ENCODE peak calls at places on chromosomes 13 and 19, in ten cellular contexts. X, Z, E, U, Y, A, D, Q, C and G are unnamed samples.

GRCh38 chr13:41694902-41695301 is 237.6 kb downstream of the RGCC start:
- DNase-seq in X (peak), Z (peak), E (peak), U (peak), Y (peak), A (peak), D (peak), Q (peak), C (no peak), G (peak)

GRCh38 chr13:90689111-90689510 is 658.4 kb upstream of the MIR17HG start:
- DNase-seq in X (no peak), Z (no peak), E (no peak), U (no peak), Y (no peak), A (no peak), D (no peak), Q (no peak), C (no peak), G (no peak)

GRCh38 chr13:102333320-102334181 is 68.3 kb downstream of the FGF14 start:
- DNase-seq in X (no peak), Z (no peak), E (no peak), U (no peak), Y (no peak), A (peak), D (no peak), Q (no peak), C (no peak), G (no peak)

GRCh38 chr19:58476498-58477015 is 405 bp downstream of the ZNF446 start:
- DNase-seq in X (no peak), Z (no peak), E (peak), U (no peak), Y (no peak), A (peak), D (peak), Q (no peak), C (peak), G (no peak)

GRCh38 chr19:32642771-32643170 is 32.2 kb downstream of the ANKRD27 start:
- DNase-seq in X (no peak), Z (no peak), E (no peak), U (no peak), Y (no peak), A (no peak), D (no peak), Q (no peak), C (no peak), G (no peak)

GRCh38 chr13:95624020-95624419 is 20.5 kb downstream of the DZIP1 start:
- DNase-seq in X (no peak), Z (peak), E (peak), U (no peak), Y (no peak), A (peak), D (peak), Q (peak), C (no peak), G (no peak)

GRCh38 chr13:24684600-24684998 is 4.4 kb downstream of the ATP12A start:
- DNase-seq in X (no peak), Z (peak), E (no peak), U (no peak), Y (no peak), A (peak), D (no peak), Q (no peak), C (peak), G (no peak)

GRCh38 chr13:99956473-99957349 is 14.9 kb downstream of the ZIC5 start:
- DNase-seq in X (no peak), Z (no peak), E (no peak), U (no peak), Y (no peak), A (no peak), D (peak), Q (no peak), C (no peak), G (no peak)

GRCh38 chr13:76667551-76667950 is 218.7 kb downstream of the KCTD12 start:
- DNase-seq in X (no peak), Z (peak), E (peak), U (no peak), Y (no peak), A (peak), D (no peak), Q (no peak), C (no peak), G (peak)

GRCh38 chr19:2592824-2593223 is 109.7 kb downstream of the GNG7 start:
- DNase-seq in X (no peak), Z (no peak), E (no peak), U (no peak), Y (no peak), A (no peak), D (no peak), Q (no peak), C (no peak), G (no peak)

GRCh38 chr13:40330950-40331349 is 335.5 kb downstream of the FOXO1 start:
- DNase-seq in X (no peak), Z (peak), E (no peak), U (no peak), Y (no peak), A (no peak), D (no peak), Q (no peak), C (no peak), G (no peak)

GRCh38 chr19:18464646-18465045 is 26.7 kb upstream of the ISYNA1 start:
- DNase-seq in X (no peak), Z (no peak), E (peak), U (peak), Y (peak), A (peak), D (no peak), Q (no peak), C (peak), G (peak)

GRCh38 chr13:101297794-101298193 is 118.5 kb downstream of the NALCN start:
- DNase-seq in X (no peak), Z (no peak), E (no peak), U (no peak), Y (no peak), A (no peak), D (no peak), Q (no peak), C (no peak), G (no peak)

GRCh38 chr13:77312311-77312710 is 14.6 kb downstream of the MYCBP2 start:
- DNase-seq in X (no peak), Z (no peak), E (no peak), U (no peak), Y (no peak), A (no peak), D (no peak), Q (no peak), C (no peak), G (no peak)

GRCh38 chr19:47699360-47699917 is 13.8 kb upstream of the EHD2 start:
- DNase-seq in X (no peak), Z (no peak), E (no peak), U (peak), Y (peak), A (peak), D (peak), Q (no peak), C (no peak), G (no peak)

GRCh38 chr19:10270180-10270615 is 722 bp upstream of the ICAM1 start:
- DNase-seq in X (no peak), Z (no peak), E (no peak), U (peak), Y (no peak), A (no peak), D (no peak), Q (no peak), C (no peak), G (no peak)

GRCh38 chr19:54502518-54503048 is at the start of gene LAIR2:
- DNase-seq in X (no peak), Z (no peak), E (no peak), U (no peak), Y (no peak), A (no peak), D (no peak), Q (no peak), C (no peak), G (no peak)

GRCh38 chr13:95492044-95492801 is 60.3 kb upstream of the CLDN10 start:
- DNase-seq in X (no peak), Z (peak), E (no peak), U (no peak), Y (no peak), A (no peak), D (no peak), Q (no peak), C (no peak), G (no peak)

GRCh38 chr13:44142911-44143665 is 230.5 kb upstream of the SERP2 start:
- DNase-seq in X (no peak), Z (peak), E (peak), U (no peak), Y (no peak), A (peak), D (no peak), Q (peak), C (no peak), G (no peak)

GRCh38 chr19:660793-661426 is 2.1 kb downstream of the RNF126 start:
- DNase-seq in X (no peak), Z (no peak), E (no peak), U (no peak), Y (peak), A (no peak), D (no peak), Q (no peak), C (no peak), G (no peak)

GRCh38 chr13:77859450-77859849 is 59.2 kb downstream of the EDNRB start:
- DNase-seq in X (no peak), Z (no peak), E (peak), U (peak), Y (no peak), A (peak), D (no peak), Q (no peak), C (no peak), G (peak)

GRCh38 chr19:55642153-55643002 is 1.1 kb upstream of the ZNF581 start:
- DNase-seq in X (no peak), Z (no peak), E (peak), U (no peak), Y (peak), A (no peak), D (peak), Q (no peak), C (no peak), G (no peak)

GRCh38 chr13:68190826-68191225 is 960.7 kb upstream of the PCDH9 start:
- DNase-seq in X (no peak), Z (peak), E (peak), U (no peak), Y (no peak), A (peak), D (no peak), Q (peak), C (no peak), G (no peak)

GRCh38 chr13:106100261-106100919 is 435.1 kb downstream of the EFNB2 start:
- DNase-seq in X (no peak), Z (no peak), E (no peak), U (no peak), Y (no peak), A (no peak), D (peak), Q (peak), C (no peak), G (no peak)

GRCh38 chr13:30865131-30866009 is 40.7 kb upstream of the MEDAG start:
- DNase-seq in X (peak), Z (peak), E (peak), U (peak), Y (peak), A (peak), D (peak), Q (peak), C (peak), G (peak)

GRCh38 chr19:55482967-55483671 is 1.9 kb upstream of the NAT14 start:
- DNase-seq in X (no peak), Z (no peak), E (no peak), U (no peak), Y (peak), A (no peak), D (no peak), Q (no peak), C (no peak), G (no peak)

GRCh38 chr13:98998831-98999634 is 21.2 kb upstream of the DOCK9 start:
- DNase-seq in X (no peak), Z (no peak), E (peak), U (peak), Y (no peak), A (peak), D (no peak), Q (no peak), C (no peak), G (no peak)

GRCh38 chr19:3760871-3761361 is 576 bp downstream of the APBA3 start:
- DNase-seq in X (no peak), Z (no peak), E (peak), U (no peak), Y (no peak), A (peak), D (no peak), Q (no peak), C (no peak), G (no peak)

GRCh38 chr13:60431108-60431700 is 34.2 kb downstream of the TDRD3 start:
- DNase-seq in X (peak), Z (peak), E (peak), U (no peak), Y (no peak), A (peak), D (peak), Q (peak), C (no peak), G (peak)

GRCh38 chr13:44259045-44260042 is 114.3 kb upstream of the SERP2 start:
- DNase-seq in X (no peak), Z (peak), E (peak), U (no peak), Y (no peak), A (peak), D (no peak), Q (no peak), C (no peak), G (no peak)

GRCh38 chr13:24066405-24067292 is 93.9 kb upstream of the SPATA13 start:
- DNase-seq in X (no peak), Z (no peak), E (no peak), U (no peak), Y (no peak), A (no peak), D (no peak), Q (no peak), C (no peak), G (no peak)

GRCh38 chr19:40642062-40642706 is 41.0 kb downstream of the LTBP4 start:
- DNase-seq in X (no peak), Z (no peak), E (no peak), U (no peak), Y (no peak), A (no peak), D (no peak), Q (no peak), C (no peak), G (no peak)
- TF ChIP-seq CTCF in X (no peak), Z (no peak), E (no peak), U (no peak), Y (no peak), A (no peak), D (no peak), Q (no peak), C (no peak), G (no peak)

DNA sequence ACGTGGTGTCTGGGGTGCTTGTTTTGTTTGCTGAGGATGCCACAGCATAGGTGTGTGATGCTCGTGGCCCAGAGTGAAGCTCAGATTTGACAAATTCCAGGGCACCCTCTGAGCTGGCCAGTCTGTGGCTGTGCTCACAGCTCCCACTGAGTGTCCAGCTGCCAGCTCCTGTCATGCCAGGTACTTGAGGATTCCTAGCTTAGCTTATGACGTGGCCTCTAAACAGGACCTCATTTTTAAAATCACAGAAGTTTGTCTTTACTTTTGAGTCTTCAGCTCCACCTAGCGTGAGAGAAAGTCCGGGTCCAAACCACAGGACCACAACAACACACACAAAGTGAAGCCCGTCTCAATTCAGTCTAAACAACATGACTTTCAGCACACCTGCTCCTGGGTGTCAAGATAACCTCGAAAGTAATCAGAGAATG is 117.3 kb downstream of the RAB20 start:
- DNase-seq in X (no peak), Z (peak), E (peak), U (peak), Y (no peak), A (peak), D (no peak), Q (peak), C (no peak), G (no peak)
- TF ChIP-seq CTCF in X (no peak), Z (peak), E (peak), U (peak), Y (no peak), A (peak), D (peak), Q (peak), C (no peak), G (peak)

GRCh38 chr19:5086725-5087439 is 118.0 kb downstream of the KDM4B start:
- DNase-seq in X (no peak), Z (no peak), E (no peak), U (no peak), Y (no peak), A (no peak), D (no peak), Q (no peak), C (no peak), G (no peak)
- TF ChIP-seq CTCF in X (no peak), Z (no peak), E (no peak), U (no peak), Y (no peak), A (no peak), D (no peak), Q (peak), C (no peak), G (no peak)

GRCh38 chr13:73417012-73417615 is 358.3 kb downstream of the KLF5 start:
- DNase-seq in X (no peak), Z (no peak), E (no peak), U (no peak), Y (no peak), A (peak), D (no peak), Q (peak), C (no peak), G (no peak)
- TF ChIP-seq CTCF in X (peak), Z (peak), E (peak), U (no peak), Y (no peak), A (peak), D (peak), Q (peak), C (no peak), G (peak)

DNA sequence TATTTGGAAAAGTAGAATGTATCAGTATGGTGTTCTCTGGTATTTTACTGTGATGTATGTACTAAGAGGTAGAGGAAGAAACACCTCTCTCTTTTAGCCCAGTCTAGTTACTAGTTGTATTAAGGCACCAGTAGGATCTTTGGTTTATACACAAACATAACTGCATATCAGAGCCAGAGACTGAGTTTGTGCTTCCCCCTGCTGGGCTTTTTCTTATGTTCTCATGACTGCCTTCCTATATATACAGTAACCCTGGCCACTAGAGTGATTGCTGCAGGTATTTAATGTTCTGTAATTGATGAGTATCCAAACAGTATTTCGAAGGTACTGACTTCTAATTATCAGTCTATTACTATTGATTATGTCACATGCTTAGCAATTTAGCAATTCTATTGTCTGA is 202.5 kb upstream of the KLHL1 start:
- DNase-seq in X (no peak), Z (peak), E (peak), U (no peak), Y (no peak), A (no peak), D (peak), Q (peak), C (no peak), G (no peak)
- TF ChIP-seq CTCF in X (no peak), Z (peak), E (no peak), U (no peak), Y (peak), A (no peak), D (no peak), Q (peak), C (peak), G (no peak)

GRCh38 chr13:112713517-112714253 is 23.8 kb downstream of the ATP11A start:
- DNase-seq in X (no peak), Z (no peak), E (no peak), U (peak), Y (no peak), A (no peak), D (no peak), Q (no peak), C (no peak), G (no peak)

GRCh38 chr13:112712451-112712881 is 22.6 kb downstream of the ATP11A start:
- DNase-seq in X (no peak), Z (no peak), E (no peak), U (no peak), Y (no peak), A (no peak), D (no peak), Q (no peak), C (no peak), G (no peak)

GRCh38 chr13:112709825-112710783 is 20.3 kb downstream of the ATP11A start:
- DNase-seq in X (no peak), Z (no peak), E (no peak), U (no peak), Y (no peak), A (no peak), D (no peak), Q (no peak), C (no peak), G (no peak)

GRCh38 chr13:112710855-112711527 is 21.2 kb downstream of the ATP11A start:
- DNase-seq in X (no peak), Z (no peak), E (no peak), U (peak), Y (no peak), A (no peak), D (no peak), Q (no peak), C (no peak), G (no peak)

DNA sequence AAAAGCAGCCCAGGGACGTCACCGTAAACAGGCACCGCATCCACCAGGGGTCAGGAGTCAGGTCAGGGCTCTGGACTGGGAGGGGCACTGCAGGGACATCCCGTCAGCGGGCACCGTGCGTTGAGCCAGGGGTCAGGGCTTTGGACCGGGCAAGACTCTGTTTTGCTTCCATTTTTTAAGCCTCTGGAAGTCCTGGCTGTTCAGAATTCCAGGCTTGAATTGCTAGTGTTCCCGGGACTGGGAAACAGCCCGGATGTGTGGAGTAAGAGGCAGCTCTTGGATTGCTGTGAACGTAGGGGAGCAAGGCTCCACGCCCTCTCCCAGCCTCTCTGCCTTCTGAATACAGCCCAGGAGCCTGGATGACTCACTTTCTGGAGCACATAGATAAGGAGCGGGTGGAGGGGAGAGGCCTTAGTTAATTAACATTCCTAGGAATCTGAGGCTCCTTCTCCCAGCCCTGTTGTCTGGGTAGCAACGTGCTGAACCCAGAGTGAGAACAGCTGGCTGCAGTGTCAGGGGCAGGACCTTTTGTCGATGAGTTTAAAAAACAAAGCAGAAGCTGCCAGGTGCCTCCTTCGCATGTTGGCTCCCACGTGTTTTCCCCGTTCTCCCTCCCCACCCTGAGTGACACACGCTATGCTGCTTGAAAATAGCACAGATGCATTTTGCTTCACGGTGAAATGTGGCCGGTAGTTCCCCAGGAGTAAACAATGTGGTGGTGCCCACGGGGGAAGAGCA is 21.9 kb downstream of the ATP11A start:
- DNase-seq in X (peak), Z (peak), E (peak), U (peak), Y (no peak), A (peak), D (peak), Q (peak), C (peak), G (peak)
- TF ChIP-seq CTCF in X (peak), Z (peak), E (peak), U (no peak), Y (no peak), A (peak), D (peak), Q (peak), C (peak), G (peak)

GRCh38 chr13:21061077-21061945 is at the start of gene LATS2:
- DNase-seq in X (peak), Z (peak), E (peak), U (peak), Y (peak), A (peak), D (peak), Q (peak), C (peak), G (peak)
- TF ChIP-seq CTCF in X (no peak), Z (no peak), E (peak), U (peak), Y (no peak), A (no peak), D (peak), Q (peak), C (peak), G (peak)

GRCh38 chr19:28531979-28532378 is 681.0 kb downstream of the UQCRFS1 start:
- DNase-seq in X (no peak), Z (no peak), E (no peak), U (no peak), Y (no peak), A (no peak), D (no peak), Q (no peak), C (no peak), G (no peak)
- TF ChIP-seq CTCF in X (no peak), Z (no peak), E (no peak), U (no peak), Y (no peak), A (no peak), D (no peak), Q (no peak), C (no peak), G (no peak)

GRCh38 chr13:71998223-71998622 is 131.2 kb upstream of the DACH1 start:
- DNase-seq in X (no peak), Z (no peak), E (no peak), U (no peak), Y (no peak), A (no peak), D (no peak), Q (no peak), C (no peak), G (no peak)
- TF ChIP-seq CTCF in X (no peak), Z (no peak), E (no peak), U (no peak), Y (no peak), A (no peak), D (no peak), Q (no peak), C (no peak), G (no peak)

GRCh38 chr19:6925801-6926751 is 38.7 kb downstream of the ADGRE1 start:
- DNase-seq in X (no peak), Z (peak), E (no peak), U (no peak), Y (no peak), A (no peak), D (no peak), Q (no peak), C (no peak), G (no peak)
- TF ChIP-seq CTCF in X (no peak), Z (no peak), E (no peak), U (no peak), Y (no peak), A (no peak), D (no peak), Q (peak), C (no peak), G (no peak)